ENCODE peak calls at places on chromosomes 16 and 17, in six cellular contexts. T is fibroblast of mammary gland, W is breast epithelium, S is uterus, B is heart right ventricle, X is ovary. E is an unnamed sample.
A peak's percentile ranks its signal among the peaks of the same experiment; 100 is the strongest.

GRCh38 chr17:78993241-78993956 is 13.7 kb upstream of the LGALS3BP start:
- DNase-seq in T (peak; percentile 54), W (no peak), S (peak; percentile 43), B (peak; percentile 36), X (peak; percentile 78), E (peak; percentile 66)

GRCh38 chr17:32871736-32872135 is 5.2 kb downstream of the MYO1D start:
- DNase-seq in T (no peak), W (no peak), S (no peak), B (no peak), X (no peak), E (no peak)

GRCh38 chr17:8981443-8981842 is 15.9 kb upstream of the PIK3R5 start:
- DNase-seq in T (no peak), W (no peak), S (no peak), B (no peak), X (no peak), E (no peak)

GRCh38 chr16:19177111-19177747 is 9.2 kb downstream of the SYT17 start:
- DNase-seq in T (no peak), W (no peak), S (no peak), B (no peak), X (no peak), E (peak; percentile 9)

GRCh38 chr16:86497551-86498021 is 12.7 kb upstream of the FOXF1 start:
- DNase-seq in T (no peak), W (no peak), S (no peak), B (no peak), X (no peak), E (no peak)

GRCh38 chr17:55448681-55449080 is 27.0 kb upstream of the MMD start:
- DNase-seq in T (peak; percentile 50), W (no peak), S (no peak), B (no peak), X (no peak), E (no peak)

GRCh38 chr17:79618383-79619067 is 7.7 kb upstream of the RBFOX3 start:
- DNase-seq in T (no peak), W (no peak), S (peak; percentile 27), B (no peak), X (no peak), E (no peak)

GRCh38 chr17:32569171-32570080 is 82.6 kb downstream of the CDK5R1 start:
- DNase-seq in T (peak; percentile 41), W (no peak), S (no peak), B (no peak), X (no peak), E (no peak)

GRCh38 chr16:12805091-12805490 is 1.4 kb upstream of the CPPED1 start:
- DNase-seq in T (no peak), W (no peak), S (no peak), B (no peak), X (no peak), E (no peak)

GRCh38 chr16:28317040-28317880 is 24.9 kb downstream of the SBK1 start:
- DNase-seq in T (peak; percentile 35), W (no peak), S (no peak), B (peak; percentile 46), X (peak; percentile 33), E (peak; percentile 44)

GRCh38 chr16:24018485-24018884 is 182.7 kb downstream of the PRKCB start:
- DNase-seq in T (no peak), W (no peak), S (no peak), B (no peak), X (no peak), E (no peak)

GRCh38 chr17:39763046-39763800 is 25.5 kb downstream of the GRB7 start:
- DNase-seq in T (no peak), W (no peak), S (no peak), B (no peak), X (no peak), E (peak; percentile 72)

GRCh38 chr16:70746040-70746707 is 54.8 kb downstream of the VAC14 start:
- DNase-seq in T (peak; percentile 96), W (peak; percentile 80), S (peak; percentile 93), B (no peak), X (peak; percentile 84), E (peak; percentile 83)

GRCh38 chr17:75996665-75997590 is 3.7 kb upstream of the CDK3 start:
- DNase-seq in T (peak; percentile 61), W (peak; percentile 78), S (no peak), B (no peak), X (no peak), E (peak; percentile 39)

GRCh38 chr16:57609541-57610401 is 18.7 kb upstream of the ADGRG1 start:
- DNase-seq in T (no peak), W (peak; percentile 24), S (no peak), B (no peak), X (no peak), E (peak; percentile 54)

GRCh38 chr16:49756971-49757743 is 98.8 kb downstream of the ZNF423 start:
- DNase-seq in T (peak; percentile 22), W (no peak), S (no peak), B (no peak), X (no peak), E (peak; percentile 71)

GRCh38 chr17:45668316-45668715 is 115.8 kb upstream of the CRHR1 start:
- DNase-seq in T (no peak), W (no peak), S (no peak), B (no peak), X (no peak), E (no peak)

GRCh38 chr16:830871-831570 is 30.5 kb upstream of the GNG13 start:
- DNase-seq in T (no peak), W (no peak), S (no peak), B (no peak), X (no peak), E (no peak)

GRCh38 chr17:60161598-60162330 is 12.0 kb downstream of the CA4 start:
- DNase-seq in T (no peak), W (no peak), S (no peak), B (no peak), X (no peak), E (no peak)

GRCh38 chr17:83096401-83097220 is 17.2 kb downstream of the METRNL start:
- DNase-seq in T (no peak), W (peak; percentile 72), S (no peak), B (no peak), X (no peak), E (no peak)

GRCh38 chr17:59505610-59506276 is 59.7 kb upstream of the DHX40 start:
- DNase-seq in T (peak; percentile 22), W (no peak), S (no peak), B (no peak), X (no peak), E (no peak)

GRCh38 chr16:85634747-85635544 is 21.8 kb downstream of the GSE1 start:
- DNase-seq in T (no peak), W (no peak), S (no peak), B (no peak), X (no peak), E (no peak)

GRCh38 chr16:17227278-17227677 is 243.5 kb downstream of the XYLT1 start:
- DNase-seq in T (no peak), W (no peak), S (no peak), B (no peak), X (no peak), E (no peak)

GRCh38 chr16:17224350-17224749 is 246.4 kb downstream of the XYLT1 start:
- DNase-seq in T (no peak), W (no peak), S (no peak), B (no peak), X (no peak), E (no peak)

GRCh38 chr16:17224859-17225258 is 245.9 kb downstream of the XYLT1 start:
- DNase-seq in T (peak; percentile 94), W (peak; percentile 73), S (peak; percentile 74), B (peak; percentile 27), X (peak; percentile 78), E (peak; percentile 51)

GRCh38 chr16:17223576-17223975 is 247.2 kb downstream of the XYLT1 start:
- DNase-seq in T (no peak), W (no peak), S (no peak), B (no peak), X (no peak), E (no peak)

GRCh38 chr16:17225551-17225950 is 245.2 kb downstream of the XYLT1 start:
- DNase-seq in T (peak; percentile 59), W (no peak), S (no peak), B (no peak), X (no peak), E (no peak)
- TF ChIP-seq CTCF in T (no peak), W (no peak), S (no peak), B (no peak), X (no peak), E (no peak)

GRCh38 chr16:14576069-14576468 is 54.0 kb downstream of the PARN start:
- DNase-seq in T (no peak), W (no peak), S (no peak), B (no peak), X (no peak), E (no peak)
- H3K4me3 ChIP-seq in T (no peak overlapping the region), W (no peak overlapping the region), S (no peak overlapping the region), B (no peak overlapping the region), X (no peak overlapping the region), E (no peak overlapping the region)

GRCh38 chr16:87715231-87715630 is 50.6 kb downstream of the KLHDC4 start:
- DNase-seq in T (no peak), W (no peak), S (no peak), B (no peak), X (no peak), E (no peak)

GRCh38 chr16:87712184-87712822 is 53.5 kb downstream of the KLHDC4 start:
- DNase-seq in T (no peak), W (no peak), S (no peak), B (no peak), X (no peak), E (no peak)

GRCh38 chr16:87715658-87716057 is 50.1 kb downstream of the KLHDC4 start:
- DNase-seq in T (peak; percentile 14), W (no peak), S (no peak), B (no peak), X (no peak), E (no peak)

GRCh38 chr16:87710887-87711286 is 54.9 kb downstream of the KLHDC4 start:
- DNase-seq in T (no peak), W (no peak), S (no peak), B (no peak), X (no peak), E (no peak)

DNA sequence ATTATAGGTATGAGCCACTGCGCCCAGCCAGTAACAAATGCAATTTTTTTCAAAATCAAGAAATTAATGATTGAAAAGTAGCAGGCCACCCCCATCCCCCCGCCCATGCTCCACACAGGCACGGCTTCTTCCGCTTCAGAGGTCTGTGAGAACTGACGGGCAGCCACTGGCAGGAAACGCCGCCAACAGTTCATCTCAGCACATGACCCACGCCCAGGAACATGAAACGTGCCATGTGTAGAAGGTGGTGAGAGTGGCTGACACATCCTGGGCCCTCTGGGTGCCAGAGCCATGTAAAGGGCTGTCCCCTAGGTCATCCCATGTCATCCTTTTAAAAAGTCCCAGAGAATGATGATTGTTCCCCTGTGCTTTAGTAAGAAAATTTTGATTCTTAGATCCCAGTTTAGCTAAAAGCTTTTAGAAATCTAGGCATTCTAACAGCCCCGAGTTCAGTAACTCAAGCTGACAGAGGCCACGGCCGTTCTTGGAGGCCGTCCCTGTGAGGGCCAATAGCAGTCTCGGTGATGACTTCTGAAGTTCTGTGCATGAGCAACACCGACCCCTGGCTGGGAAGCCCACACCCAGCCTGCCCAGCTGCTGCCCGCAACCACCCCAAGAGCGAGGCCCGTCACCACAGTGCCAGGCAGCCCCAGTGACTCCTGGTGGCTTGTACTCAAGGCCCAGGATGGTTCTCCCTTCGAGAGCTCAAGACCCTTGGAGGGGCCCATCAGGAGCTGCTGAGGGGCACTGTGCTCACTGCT is 52.1 kb downstream of the KLHDC4 start:
- DNase-seq in T (no peak), W (no peak), S (no peak), B (no peak), X (no peak), E (no peak)
- TF ChIP-seq CTCF in T (no peak), W (no peak), S (no peak), B (no peak), X (no peak), E (no peak)

DNA sequence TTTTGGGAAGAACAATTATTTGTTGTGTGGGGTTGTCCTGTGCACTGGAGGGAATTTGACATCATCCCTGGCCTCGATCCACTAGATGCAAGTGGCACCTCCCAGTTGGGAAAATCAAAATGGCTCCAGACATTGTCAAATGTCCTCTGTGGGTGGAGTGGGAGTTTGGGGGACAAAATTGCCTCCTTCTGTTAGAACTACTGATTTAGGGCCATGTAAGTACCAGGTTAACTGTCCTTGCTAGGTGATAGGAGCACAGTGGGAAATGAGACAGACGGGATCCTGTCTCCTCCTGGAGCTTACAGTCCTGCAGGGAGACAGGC is 56.8 kb downstream of the ARHGAP23 start:
- DNase-seq in T (no peak), W (no peak), S (no peak), B (no peak), X (no peak), E (no peak)
- H3K4me3 ChIP-seq in T (no peak overlapping the region), W (no peak overlapping the region), S (no peak overlapping the region), B (no peak overlapping the region), X (no peak overlapping the region), E (no peak overlapping the region)

E was measured in fibroblast of pulmonary artery.